ENCODE peak calls at places on chromosomes 1 and 21, in four cellular contexts. P, E, D and O are unnamed samples.

GRCh38 chr1:203036135-203036534 is 9.8 kb downstream of the PPFIA4 start:
- DNase-seq in E (peak; percentile 24), P (no peak), D (no peak), O (peak; percentile 51)

GRCh38 chr1:172902200-172902599 is 148.5 kb downstream of the TNFSF18 start:
- DNase-seq in P (no peak), D (no peak), E (no peak), O (no peak)

GRCh38 chr1:28122183-28122582 is 33.8 kb upstream of the EYA3 start:
- DNase-seq in E (no peak), P (no peak), D (peak; percentile 68), O (peak; percentile 79)

GRCh38 chr1:186923434-186923833 is 94.7 kb downstream of the PLA2G4A start:
- DNase-seq in D (no peak), E (no peak), P (no peak), O (no peak)

GRCh38 chr1:30572192-30572591 is 151.2 kb downstream of the MATN1 start:
- DNase-seq in P (no peak), E (no peak), D (peak; percentile 48), O (no peak)

GRCh38 chr1:99177465-99177864 is 86.8 kb upstream of the PLPPR4 start:
- DNase-seq in E (no peak), D (no peak), P (no peak), O (no peak)

GRCh38 chr21:33157303-33157702 is 72.4 kb upstream of the IFNAR2 start:
- DNase-seq in E (no peak), P (no peak), D (no peak), O (no peak)

GRCh38 chr1:42845866-42846256 is 552 bp upstream of the ZNF691 start:
- DNase-seq in P (no peak), E (no peak), D (no peak), O (no peak)

GRCh38 chr1:115717541-115717940 is 51.0 kb downstream of the CASQ2 start:
- DNase-seq in E (no peak), D (no peak), P (no peak), O (peak; percentile 11)

GRCh38 chr21:45709127-45709526 is 65.6 kb downstream of the PCBP3 start:
- DNase-seq in D (no peak), E (no peak), P (no peak), O (no peak)

GRCh38 chr1:62321438-62321837 is 2.2 kb upstream of the KANK4 start:
- DNase-seq in P (no peak), E (no peak), D (peak; percentile 80), O (peak; percentile 66)

GRCh38 chr1:174974711-174975111 is 25.0 kb upstream of the CACYBP start:
- DNase-seq in P (no peak), D (no peak), E (peak; percentile 65), O (peak; percentile 72)

GRCh38 chr1:228282329-228283042 is 74.6 kb downstream of the OBSCN start:
- DNase-seq in D (no peak), E (no peak), P (no peak), O (peak; percentile 66)

GRCh38 chr1:221097479-221098281 is 218.4 kb downstream of the HLX start:
- DNase-seq in P (no peak), D (peak; percentile 95), E (no peak), O (peak; percentile 85)

GRCh38 chr1:116918714-116919357 is 9.1 kb downstream of the PTGFRN start:
- DNase-seq in D (no peak), P (no peak), E (no peak), O (no peak)

GRCh38 chr1:45928486-45929205 is 125.2 kb downstream of the MAST2 start:
- DNase-seq in D (peak; percentile 3), P (no peak), E (no peak), O (no peak)

GRCh38 chr1:28135910-28136635 is 40.4 kb downstream of the PTAFR start:
- DNase-seq in D (no peak), P (no peak), E (no peak), O (no peak)

GRCh38 chr1:184695023-184695422 is 59.6 kb downstream of the EDEM3 start:
- DNase-seq in P (no peak), D (no peak), E (no peak), O (no peak)

GRCh38 chr1:92503926-92504750 is 17.4 kb upstream of the GFI1 start:
- DNase-seq in D (peak; percentile 9), P (no peak), E (no peak), O (no peak)

GRCh38 chr1:23664837-23665795 is 26.5 kb upstream of the RPL11 start:
- DNase-seq in P (no peak), E (no peak), D (peak; percentile 4), O (peak; percentile 72)

GRCh38 chr1:100643430-100644196 is 75.9 kb upstream of the VCAM1 start:
- DNase-seq in P (no peak), E (no peak), D (no peak), O (no peak)

GRCh38 chr1:187696092-187696491 is 867.3 kb downstream of the PLA2G4A start:
- DNase-seq in P (no peak), E (no peak), D (no peak), O (no peak)

GRCh38 chr1:43583058-43583457 is 52.4 kb downstream of the PTPRF start:
- DNase-seq in D (no peak), E (no peak), P (no peak), O (no peak)

GRCh38 chr21:33199516-33200217 is 30.1 kb upstream of the IFNAR2 start:
- DNase-seq in E (no peak), D (peak; percentile 88), P (peak; percentile 62), O (peak; percentile 95)

GRCh38 chr1:202697038-202697437 is 13.2 kb downstream of the SYT2 start:
- DNase-seq in D (no peak), P (no peak), E (no peak), O (no peak)

GRCh38 chr1:77514871-77515776 is 167.3 kb downstream of the ZZZ3 start:
- DNase-seq in D (peak; percentile 81), P (no peak), E (no peak), O (peak; percentile 81)

GRCh38 chr1:192485692-192486436 is 89.7 kb upstream of the RGS1 start:
- DNase-seq in P (no peak), D (peak; percentile 91), E (no peak), O (no peak)

GRCh38 chr21:14737922-14738321 is 191.8 kb upstream of the SAMSN1 start:
- DNase-seq in E (no peak), P (peak; percentile 5), D (peak; percentile 3), O (peak; percentile 86)

GRCh38 chr1:161168906-161169305 is 2.7 kb downstream of the PPOX start:
- DNase-seq in E (no peak), D (no peak), P (no peak), O (no peak)

GRCh38 chr1:3399732-3400131 is 54.7 kb upstream of the ARHGEF16 start:
- DNase-seq in D (no peak), P (no peak), E (no peak), O (peak; percentile 26)

GRCh38 chr1:44588551-44588950 is 85.7 kb downstream of the TMEM53 start:
- DNase-seq in D (no peak), P (no peak), E (no peak), O (no peak)

GRCh38 chr1:6653651-6654290 is 29.1 kb downstream of the THAP3 start:
- DNase-seq in P (no peak), E (no peak), D (no peak), O (peak; percentile 69)

GRCh38 chr21:18117116-18117515 is 127.5 kb upstream of the CHODL start:
- DNase-seq in E (no peak), P (no peak), D (no peak), O (no peak)

GRCh38 chr1:8364528-8365442 is 46.9 kb downstream of the SLC45A1 start:
- DNase-seq in E (peak; percentile 66), P (no peak), D (no peak), O (no peak)

GRCh38 chr1:236311040-236311439 is 29.3 kb upstream of the ERO1B start:
- DNase-seq in D (no peak), E (no peak), P (no peak), O (no peak)

GRCh38 chr1:45594412-45594811 is 10.6 kb downstream of the NASP start:
- DNase-seq in P (no peak), E (no peak), D (no peak), O (no peak)

GRCh38 chr1:31891280-31891679 is 46.9 kb downstream of the PTP4A2 start:
- DNase-seq in P (no peak), E (no peak), D (no peak), O (no peak)